ENCODE peak calls at places on chromosomes 12 and 14, in seven cellular contexts. Q, G, F, I, J, C and Z are unnamed samples.

GRCh38 chr14:78904094-78904493 is 733.9 kb downstream of the NRXN3 start:
- DNase-seq in Q (peak), G (no peak), F (no peak), I (no peak), J (no peak), C (no peak), Z (no peak)

GRCh38 chr12:65607271-65607880 is 216.9 kb upstream of the HMGA2 start:
- DNase-seq in Q (no peak), G (no peak), F (peak), I (no peak), J (no peak), C (no peak), Z (no peak)

GRCh38 chr12:95544756-95545155 is 6.5 kb downstream of the USP44 start:
- DNase-seq in Q (no peak), G (no peak), F (no peak), I (no peak), J (no peak), C (no peak), Z (no peak)

GRCh38 chr12:49165114-49165513 is 23.8 kb downstream of the TUBA1A start:
- DNase-seq in Q (no peak), G (no peak), F (no peak), I (no peak), J (no peak), C (no peak), Z (no peak)

GRCh38 chr14:104477804-104478375 is 101.7 kb upstream of the C14orf180 start:
- DNase-seq in Q (no peak), G (no peak), F (no peak), I (no peak), J (no peak), C (no peak), Z (no peak)

GRCh38 chr12:107079172-107080011 is 14.0 kb downstream of the CRY1 start:
- DNase-seq in Q (peak), G (no peak), F (no peak), I (no peak), J (no peak), C (no peak), Z (no peak)

GRCh38 chr12:127664901-127665300 is 602.1 kb upstream of the TMEM132C start:
- DNase-seq in Q (no peak), G (no peak), F (no peak), I (no peak), J (no peak), C (no peak), Z (no peak)

GRCh38 chr12:48075833-48076232 is 30.0 kb downstream of the SENP1 start:
- DNase-seq in Q (no peak), G (no peak), F (no peak), I (no peak), J (no peak), C (no peak), Z (no peak)

GRCh38 chr12:43277630-43278267 is 274.3 kb downstream of the ADAMTS20 start:
- DNase-seq in Q (peak), G (no peak), F (no peak), I (no peak), J (no peak), C (no peak), Z (no peak)

GRCh38 chr12:38053655-38054464 is 262.7 kb upstream of the ALG10B start:
- DNase-seq in Q (peak), G (peak), F (peak), I (peak), J (no peak), C (no peak), Z (no peak)

GRCh38 chr12:76032043-76032981 is 736 bp upstream of the PHLDA1 start:
- DNase-seq in Q (peak), G (peak), F (peak), I (peak), J (peak), C (no peak), Z (no peak)

GRCh38 chr14:32537166-32537565 is 208.1 kb downstream of the AKAP6 start:
- DNase-seq in Q (no peak), G (no peak), F (no peak), I (no peak), J (no peak), C (no peak), Z (no peak)

GRCh38 chr12:81034926-81035325 is 43.0 kb upstream of the ACSS3 start:
- DNase-seq in Q (no peak), G (no peak), F (no peak), I (no peak), J (no peak), C (no peak), Z (no peak)

GRCh38 chr12:113601656-113602263 is 130.1 kb upstream of the LHX5 start:
- DNase-seq in Q (no peak), G (no peak), F (no peak), I (no peak), J (no peak), C (no peak), Z (no peak)

GRCh38 chr14:72369106-72369505 is 436.9 kb downstream of the RGS6 start:
- DNase-seq in Q (no peak), G (no peak), F (no peak), I (no peak), J (no peak), C (no peak), Z (no peak)

GRCh38 chr14:37566811-37567371 is 28.2 kb downstream of the FOXA1 start:
- DNase-seq in Q (peak), G (no peak), F (no peak), I (no peak), J (no peak), C (no peak), Z (no peak)

GRCh38 chr14:20400965-20401593 is 12.2 kb downstream of the TEP1 start:
- DNase-seq in Q (peak), G (no peak), F (no peak), I (no peak), J (no peak), C (no peak), Z (no peak)

GRCh38 chr12:14776236-14776959 is 26.9 kb downstream of the WBP11 start:
- DNase-seq in Q (peak), G (no peak), F (no peak), I (no peak), J (no peak), C (no peak), Z (no peak)

GRCh38 chr14:101520621-101521305 is 40.5 kb upstream of the DIO3 start:
- DNase-seq in Q (no peak), G (no peak), F (no peak), I (peak), J (no peak), C (no peak), Z (no peak)

GRCh38 chr14:69259531-69260245 is at the start of gene GALNT16:
- DNase-seq in Q (peak), G (peak), F (peak), I (peak), J (no peak), C (no peak), Z (peak)

GRCh38 chr14:32263939-32264567 is 61.0 kb upstream of the RNU6-8 start:
- DNase-seq in Q (no peak), G (no peak), F (no peak), I (no peak), J (no peak), C (no peak), Z (no peak)

GRCh38 chr12:121145221-121145620 is 12.5 kb downstream of the P2RX7 start:
- DNase-seq in Q (no peak), G (no peak), F (no peak), I (no peak), J (no peak), C (no peak), Z (no peak)

GRCh38 chr14:32259368-32260013 is 56.4 kb upstream of the RNU6-8 start:
- DNase-seq in Q (peak), G (no peak), F (no peak), I (no peak), J (no peak), C (no peak), Z (peak)

GRCh38 chr12:47079365-47079893 is at the start of gene PCED1B:
- DNase-seq in Q (peak), G (peak), F (peak), I (peak), J (peak), C (no peak), Z (no peak)

GRCh38 chr14:21514341-21514740 is 3.2 kb upstream of the METTL3 start:
- DNase-seq in Q (no peak), G (no peak), F (no peak), I (no peak), J (no peak), C (no peak), Z (no peak)

GRCh38 chr12:119182701-119183493 is 4.2 kb downstream of the HSPB8 start:
- DNase-seq in Q (peak), G (no peak), F (no peak), I (no peak), J (no peak), C (no peak), Z (no peak)

DNA sequence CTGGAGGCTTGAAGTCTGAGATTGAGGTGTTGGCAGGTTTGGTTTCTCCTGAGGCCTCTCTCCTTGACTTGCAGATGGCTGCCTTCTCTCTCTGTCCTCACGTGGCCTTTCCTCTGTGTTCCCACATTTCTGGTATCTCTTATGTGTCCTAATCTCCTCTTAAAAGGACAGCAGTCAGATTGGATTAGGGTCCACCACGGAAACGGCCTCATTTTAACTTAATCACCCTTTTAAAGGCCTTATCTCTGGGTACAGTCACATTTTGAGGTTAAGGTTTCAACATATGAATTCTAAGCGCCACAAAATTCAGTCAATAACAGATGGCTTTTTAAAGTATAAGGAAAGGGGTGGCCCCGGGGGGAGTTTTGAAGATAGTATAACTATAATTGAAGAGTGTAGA is 33.5 kb downstream of the UNC79 start:
- DNase-seq in Q (no peak), G (no peak), F (no peak), I (no peak), J (no peak), C (no peak), Z (no peak)
- TF ChIP-seq POLR2A in Q (no peak), G (no peak), F (no peak), I (no peak), J (no peak), C (no peak), Z (no peak)

DNA sequence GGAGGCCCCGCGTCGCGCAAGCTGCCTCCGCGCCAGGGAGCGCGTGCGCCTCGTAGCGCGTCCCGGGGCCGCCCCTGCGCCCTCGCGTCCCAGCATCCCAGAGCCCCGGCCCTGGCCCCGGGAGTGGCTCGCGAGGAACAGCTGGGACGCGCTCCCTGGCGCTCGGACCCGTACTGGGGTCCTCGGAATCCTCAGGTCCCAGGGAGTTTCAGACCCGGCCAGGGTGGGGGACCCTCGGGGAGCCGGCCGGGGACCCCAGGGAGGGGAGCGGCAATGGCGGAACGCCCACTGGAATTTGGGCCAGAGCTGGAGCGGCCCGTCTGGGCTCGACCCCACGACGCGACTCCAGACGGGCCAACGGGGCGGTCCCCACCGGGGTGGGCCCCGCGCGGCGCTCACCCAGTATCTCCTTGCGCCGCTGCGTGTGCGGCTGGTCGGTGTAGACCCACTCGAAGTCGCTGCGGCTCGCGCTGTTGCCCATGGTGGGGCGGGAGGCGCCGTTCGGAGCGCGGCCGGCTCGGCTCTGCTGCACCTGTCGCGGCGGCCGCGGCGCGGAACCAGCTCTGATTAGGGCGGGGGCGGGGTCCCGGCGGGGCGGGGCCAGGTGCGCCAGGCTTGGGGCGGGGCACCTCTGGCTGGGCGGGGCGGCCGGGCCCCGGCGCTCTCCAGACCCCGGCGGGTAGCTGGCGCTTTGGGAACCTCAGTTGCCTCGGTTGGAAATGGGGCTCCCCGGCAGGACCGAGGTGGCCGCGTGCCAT is at the start of gene DEGS2:
- DNase-seq in Q (peak), G (peak), F (peak), I (peak), J (peak), C (no peak), Z (no peak)
- TF ChIP-seq POLR2A in Q (no peak), G (peak), F (no peak), I (peak), J (no peak), C (no peak), Z (no peak)

DNA sequence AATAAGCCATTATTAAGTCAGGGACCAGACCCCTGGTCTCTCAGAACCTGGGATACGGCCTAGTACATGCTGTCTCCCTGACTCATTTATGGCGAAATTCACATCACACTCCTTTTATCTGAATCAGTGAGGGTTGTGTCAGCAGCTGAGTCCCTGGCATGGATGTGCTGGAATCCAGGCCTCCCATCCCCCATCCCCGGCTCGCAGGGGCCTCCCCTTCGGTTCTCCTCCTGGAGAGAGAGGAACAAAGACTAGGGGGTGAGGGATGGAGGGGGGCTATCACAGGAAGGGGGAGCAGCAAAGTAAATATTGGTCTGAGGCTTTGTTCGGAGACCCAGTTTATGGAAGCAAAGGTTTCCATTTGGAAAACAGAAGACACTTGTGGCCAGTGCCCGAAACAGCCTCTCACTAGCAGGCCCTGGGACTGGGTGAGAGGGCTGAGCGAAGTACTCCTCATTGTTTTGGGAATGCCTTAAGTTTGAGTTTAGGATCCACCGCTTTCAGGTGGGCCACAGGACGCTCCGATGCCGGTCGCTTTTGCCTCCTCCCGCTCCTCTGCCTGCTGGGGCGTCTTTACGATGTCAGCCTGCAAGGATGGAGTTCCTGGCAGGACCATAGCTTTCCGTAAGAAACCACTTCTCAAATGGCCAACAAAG is 145.0 kb downstream of the PRKCH start:
- DNase-seq in Q (peak), G (peak), F (no peak), I (peak), J (no peak), C (no peak), Z (peak)
- TF ChIP-seq POLR2A in Q (no peak), G (no peak), F (no peak), I (no peak), J (no peak), C (no peak), Z (no peak)

DNA sequence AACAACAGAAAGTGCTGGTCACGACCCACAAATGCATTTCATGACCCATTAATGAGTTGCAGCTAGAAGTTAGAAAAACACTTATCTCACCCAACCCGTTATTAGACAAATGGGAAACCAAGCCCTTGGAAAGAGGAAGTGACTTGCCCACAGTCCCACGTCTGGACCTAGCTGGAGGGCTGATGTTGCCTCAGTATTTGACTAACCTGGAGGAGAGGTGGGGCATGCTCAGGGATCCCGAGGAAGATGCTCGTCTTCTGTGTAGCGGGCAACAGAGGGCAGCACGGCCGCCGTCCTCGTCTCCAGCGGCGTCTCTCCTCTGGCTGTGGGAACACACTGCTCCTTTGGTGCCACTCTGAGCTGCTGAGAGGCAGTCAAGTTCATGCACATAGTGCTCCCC is 12.7 kb downstream of the CCND2 start:
- DNase-seq in Q (no peak), G (no peak), F (no peak), I (no peak), J (no peak), C (no peak), Z (no peak)
- TF ChIP-seq POLR2A in Q (no peak), G (no peak), F (no peak), I (no peak), J (no peak), C (no peak), Z (no peak)